ENCODE peak calls at places on chromosomes 16 and 17, in four cellular contexts. One of them, this sample, is unnamed.

GRCh38 chr17:63138713-63139112 is 172.7 kb downstream of the TANC2 start:
- DNase-seq in GM12891: no peak
- DNase-seq in K562: no peak
- DNase-seq in GM12878: no peak
- DNase-seq in this sample: no peak

GRCh38 chr17:36105718-36106117 is 2.1 kb downstream of the CCL4 start:
- DNase-seq in GM12891: no peak
- DNase-seq in K562: no peak
- DNase-seq in GM12878: no peak
- DNase-seq in this sample: peak

GRCh38 chr17:19238167-19238505 is 970 bp downstream of the EPN2 start:
- DNase-seq in GM12891: no peak
- DNase-seq in K562: no peak
- DNase-seq in GM12878: no peak
- DNase-seq in this sample: no peak

GRCh38 chr17:67759355-67760171 is 41.8 kb downstream of the NOL11 start:
- DNase-seq in GM12891: no peak
- DNase-seq in K562: peak
- DNase-seq in GM12878: no peak
- DNase-seq in this sample: no peak

GRCh38 chr17:77120866-77121265 is 19.9 kb upstream of the SEC14L1 start:
- DNase-seq in GM12891: no peak
- DNase-seq in K562: no peak
- DNase-seq in GM12878: no peak
- DNase-seq in this sample: no peak

GRCh38 chr17:12546983-12547382 is 118.7 kb upstream of the MYOCD start:
- DNase-seq in GM12891: no peak
- DNase-seq in K562: no peak
- DNase-seq in GM12878: no peak
- DNase-seq in this sample: no peak

GRCh38 chr16:52191533-52192134 is 355.3 kb downstream of the TOX3 start:
- DNase-seq in GM12891: peak
- DNase-seq in K562: peak
- DNase-seq in GM12878: peak
- DNase-seq in this sample: peak

GRCh38 chr17:74599531-74599939 is 7.5 kb upstream of the CD300LD start:
- DNase-seq in GM12891: no peak
- DNase-seq in K562: no peak
- DNase-seq in GM12878: no peak
- DNase-seq in this sample: no peak

GRCh38 chr17:80785477-80786178 is 206.0 kb upstream of the CHMP6 start:
- DNase-seq in GM12891: no peak
- DNase-seq in K562: no peak
- DNase-seq in GM12878: no peak
- DNase-seq in this sample: no peak

GRCh38 chr17:57475786-57476185 is 219.5 kb downstream of the MSI2 start:
- DNase-seq in GM12891: no peak
- DNase-seq in K562: no peak
- DNase-seq in GM12878: no peak
- DNase-seq in this sample: no peak

GRCh38 chr16:50309527-50310307 is 43.4 kb downstream of the ADCY7 start:
- DNase-seq in GM12891: no peak
- DNase-seq in K562: no peak
- DNase-seq in GM12878: no peak
- DNase-seq in this sample: no peak

GRCh38 chr17:35540589-35541404 is 3.3 kb upstream of the SLFN12L start:
- DNase-seq in GM12891: no peak
- DNase-seq in K562: no peak
- DNase-seq in GM12878: no peak
- DNase-seq in this sample: peak

GRCh38 chr16:9258423-9259051 is 167.1 kb downstream of the HAPSTR1 start:
- DNase-seq in GM12891: peak
- DNase-seq in K562: peak
- DNase-seq in GM12878: no peak
- DNase-seq in this sample: peak

GRCh38 chr16:73365010-73365409 is 317.1 kb upstream of the ZFHX3 start:
- DNase-seq in GM12891: no peak
- DNase-seq in K562: no peak
- DNase-seq in GM12878: no peak
- DNase-seq in this sample: no peak

GRCh38 chr17:79799538-79800324 is 2.9 kb upstream of the CBX8 start:
- DNase-seq in GM12891: no peak
- DNase-seq in K562: no peak
- DNase-seq in GM12878: no peak
- DNase-seq in this sample: no peak

GRCh38 chr17:37220609-37220953 is 155.2 kb upstream of the C17orf78 start:
- DNase-seq in GM12891: no peak
- DNase-seq in K562: no peak
- DNase-seq in GM12878: no peak
- DNase-seq in this sample: peak

GRCh38 chr17:64736804-64737492 is 74.8 kb upstream of the SMURF2 start:
- DNase-seq in GM12891: no peak
- DNase-seq in K562: no peak
- DNase-seq in GM12878: no peak
- DNase-seq in this sample: no peak

GRCh38 chr16:554640-555413 is 5.4 kb upstream of the PRR35 start:
- DNase-seq in GM12891: no peak
- DNase-seq in K562: no peak
- DNase-seq in GM12878: no peak
- DNase-seq in this sample: no peak

GRCh38 chr16:85253127-85253941 is 141.1 kb upstream of the CIBAR2 start:
- DNase-seq in GM12891: peak
- DNase-seq in K562: peak
- DNase-seq in GM12878: no peak
- DNase-seq in this sample: peak

GRCh38 chr17:41647038-41647813 is 22.9 kb upstream of the KRT17 start:
- DNase-seq in GM12891: no peak
- DNase-seq in K562: no peak
- DNase-seq in GM12878: no peak
- DNase-seq in this sample: no peak

GRCh38 chr17:11807606-11808005 is 189.7 kb downstream of the ZNF18 start:
- DNase-seq in GM12891: no peak
- DNase-seq in K562: no peak
- DNase-seq in GM12878: no peak
- DNase-seq in this sample: no peak

GRCh38 chr17:39199986-39200879 is at the start of gene RPL19:
- DNase-seq in GM12891: peak
- DNase-seq in K562: peak
- DNase-seq in GM12878: peak
- DNase-seq in this sample: peak

GRCh38 chr16:56384074-56384721 is 41.1 kb downstream of the AMFR start:
- DNase-seq in GM12891: no peak
- DNase-seq in K562: no peak
- DNase-seq in GM12878: no peak
- DNase-seq in this sample: no peak

GRCh38 chr17:67026341-67026740 is 18.0 kb upstream of the CACNG1 start:
- DNase-seq in GM12891: no peak
- DNase-seq in K562: no peak
- DNase-seq in GM12878: no peak
- DNase-seq in this sample: no peak

GRCh38 chr16:80968386-80969113 is 38.1 kb downstream of the CMC2 start:
- DNase-seq in GM12891: no peak
- DNase-seq in K562: no peak
- DNase-seq in GM12878: no peak
- DNase-seq in this sample: no peak

GRCh38 chr17:12830692-12831363 is 41.5 kb downstream of the ARHGAP44 start:
- DNase-seq in GM12891: no peak
- DNase-seq in K562: no peak
- DNase-seq in GM12878: no peak
- DNase-seq in this sample: no peak

GRCh38 chr17:38742431-38743308 is 5.5 kb downstream of the PCGF2 start:
- DNase-seq in GM12891: no peak
- DNase-seq in K562: no peak
- DNase-seq in GM12878: no peak
- DNase-seq in this sample: peak

GRCh38 chr16:24689128-24689527 is 40.3 kb upstream of the TNRC6A start:
- DNase-seq in GM12891: no peak
- DNase-seq in K562: peak
- DNase-seq in GM12878: no peak
- DNase-seq in this sample: peak

GRCh38 chr16:57993452-57993851 is 7.0 kb downstream of the ZNF319 start:
- DNase-seq in GM12891: no peak
- DNase-seq in K562: no peak
- DNase-seq in GM12878: no peak
- DNase-seq in this sample: no peak
- TF ChIP-seq SPI1 in GM12891: no peak
- TF ChIP-seq SPI1 in K562: no peak
- TF ChIP-seq SPI1 in GM12878: no peak
- TF ChIP-seq SPI1 in this sample: no peak

GRCh38 chr17:29929006-29929543 is 953 bp downstream of the SSH2 start:
- DNase-seq in GM12891: no peak
- DNase-seq in K562: peak
- DNase-seq in GM12878: no peak
- DNase-seq in this sample: no peak
- TF ChIP-seq SPI1 in GM12891: no peak
- TF ChIP-seq SPI1 in K562: no peak
- TF ChIP-seq SPI1 in GM12878: no peak
- TF ChIP-seq SPI1 in this sample: no peak

DNA sequence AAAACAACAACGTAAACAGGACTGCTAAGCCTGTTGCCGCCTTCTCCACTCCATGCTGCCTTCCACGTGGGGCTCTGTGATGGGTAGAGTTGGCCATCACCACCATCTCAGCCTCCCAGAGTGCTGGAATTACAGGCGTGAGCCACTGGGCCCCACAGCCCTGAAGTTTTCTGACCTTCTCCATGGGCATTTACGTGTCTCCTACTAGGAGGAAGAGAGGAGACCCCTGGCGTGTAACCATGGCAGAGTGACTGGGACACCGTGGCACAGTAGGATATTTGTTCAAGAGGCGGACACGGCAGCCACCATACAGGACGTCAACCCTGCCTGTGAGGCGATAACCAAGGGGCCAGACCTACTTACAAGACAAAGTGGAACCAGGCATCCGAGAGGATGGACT is 31.1 kb downstream of the TRPV3 start:
- DNase-seq in GM12891: no peak
- DNase-seq in K562: no peak
- DNase-seq in GM12878: no peak
- DNase-seq in this sample: no peak
- TF ChIP-seq SPI1 in GM12891: no peak
- TF ChIP-seq SPI1 in K562: no peak
- TF ChIP-seq SPI1 in GM12878: no peak
- TF ChIP-seq SPI1 in this sample: no peak

GRCh38 chr17:81870978-81871386 is at the start of gene ARHGDIA:
- DNase-seq in GM12891: no peak
- DNase-seq in K562: peak
- DNase-seq in GM12878: no peak
- DNase-seq in this sample: no peak

GRCh38 chr17:81868674-81869220 is 2.4 kb downstream of the ARHGDIA start:
- DNase-seq in GM12891: no peak
- DNase-seq in K562: peak
- DNase-seq in GM12878: no peak
- DNase-seq in this sample: no peak

GRCh38 chr17:81870155-81870977 is 771 bp downstream of the ARHGDIA start:
- DNase-seq in GM12891: no peak
- DNase-seq in K562: peak
- DNase-seq in GM12878: no peak
- DNase-seq in this sample: no peak

GRCh38 chr17:81867952-81868673 is 3.0 kb downstream of the ARHGDIA start:
- DNase-seq in GM12891: no peak
- DNase-seq in K562: no peak
- DNase-seq in GM12878: no peak
- DNase-seq in this sample: no peak

DNA sequence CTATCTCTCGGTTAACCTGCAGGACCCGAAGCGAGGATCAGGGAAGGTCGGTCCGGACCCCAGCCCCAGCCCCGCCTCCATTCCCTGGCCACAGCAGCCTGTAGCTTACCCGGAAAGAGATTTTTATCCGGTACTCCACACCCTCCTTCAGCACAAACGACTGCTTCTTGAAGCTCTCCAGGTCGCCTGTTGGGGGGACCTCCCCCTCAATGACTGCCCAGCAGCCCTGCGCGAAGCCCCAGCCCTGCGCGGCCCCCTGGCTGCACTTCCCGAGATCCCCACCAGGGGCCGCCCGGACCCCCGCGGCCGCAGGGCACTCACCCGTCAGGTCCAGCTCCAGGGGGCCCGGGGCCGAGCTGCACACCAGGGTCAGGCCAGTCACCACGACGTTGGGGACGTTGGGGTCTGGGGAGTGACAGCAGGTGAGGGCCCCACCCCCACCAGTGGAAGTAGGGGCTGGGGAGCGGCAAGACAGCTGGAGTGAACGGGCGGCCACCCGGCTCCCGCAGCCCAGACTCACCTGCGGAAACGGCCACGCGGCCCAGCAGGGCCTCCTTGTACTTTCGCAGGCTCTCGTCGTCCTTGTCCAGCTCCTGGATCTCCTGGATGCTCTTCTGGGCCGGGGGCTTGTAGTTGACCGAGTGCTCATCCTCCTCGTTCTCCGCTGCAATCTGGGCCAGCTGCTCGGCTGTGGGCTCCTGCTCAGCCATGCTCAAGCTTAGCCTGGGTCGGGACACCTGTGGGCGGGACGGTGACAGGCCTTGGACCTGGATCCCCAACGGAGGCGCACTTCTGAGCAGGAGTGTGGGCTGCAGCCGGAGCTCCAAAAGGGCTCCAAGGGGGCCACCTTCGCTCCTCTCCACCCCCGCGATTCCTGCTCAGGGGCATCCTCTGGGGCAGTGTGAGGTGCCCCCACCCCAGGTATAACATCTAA is 1.6 kb downstream of the ARHGDIA start:
- DNase-seq in GM12891: no peak
- DNase-seq in K562: peak
- DNase-seq in GM12878: no peak
- DNase-seq in this sample: peak
- TF ChIP-seq SPI1 in GM12891: no peak
- TF ChIP-seq SPI1 in K562: peak
- TF ChIP-seq SPI1 in GM12878: peak
- TF ChIP-seq SPI1 in this sample: no peak

GRCh38 chr17:78263063-78263735 is 31.8 kb downstream of the TMEM235 start:
- DNase-seq in GM12891: no peak
- DNase-seq in K562: peak
- DNase-seq in GM12878: no peak
- DNase-seq in this sample: peak
- TF ChIP-seq SPI1 in GM12891: peak
- TF ChIP-seq SPI1 in K562: peak
- TF ChIP-seq SPI1 in GM12878: no peak
- TF ChIP-seq SPI1 in this sample: peak

GRCh38 chr17:69336996-69337395 is 10.1 kb upstream of the ABCA5 start:
- DNase-seq in GM12891: no peak
- DNase-seq in K562: no peak
- DNase-seq in GM12878: no peak
- DNase-seq in this sample: no peak

GRCh38 chr17:69331746-69332145 is 4.8 kb upstream of the ABCA5 start:
- DNase-seq in GM12891: no peak
- DNase-seq in K562: no peak
- DNase-seq in GM12878: no peak
- DNase-seq in this sample: no peak

GRCh38 chr17:69336580-69336979 is 9.6 kb upstream of the ABCA5 start:
- DNase-seq in GM12891: no peak
- DNase-seq in K562: no peak
- DNase-seq in GM12878: no peak
- DNase-seq in this sample: no peak

GRCh38 chr17:69339937-69340336 is 13.0 kb upstream of the ABCA5 start:
- DNase-seq in GM12891: no peak
- DNase-seq in K562: no peak
- DNase-seq in GM12878: no peak
- DNase-seq in this sample: no peak

GRCh38 chr17:69335018-69335417 is 8.1 kb upstream of the ABCA5 start:
- DNase-seq in GM12891: no peak
- DNase-seq in K562: peak
- DNase-seq in GM12878: no peak
- DNase-seq in this sample: no peak
- TF ChIP-seq SPI1 in GM12891: no peak
- TF ChIP-seq SPI1 in K562: no peak
- TF ChIP-seq SPI1 in GM12878: no peak
- TF ChIP-seq SPI1 in this sample: no peak